ENCODE peak calls at places on chromosomes 11 and 22, in five cellular contexts. H, T, I, E and S are unnamed samples.

GRCh38 chr11:117856252-117856651 is 20.2 kb downstream of the FXYD6 start:
- DNase-seq in E (no peak), I (no peak), H (no peak), T (peak; percentile 11), S (no peak)

GRCh38 chr22:50600541-50600940 is at the start of gene MAPK8IP2:
- DNase-seq in I (peak; percentile 36), T (no peak), E (no peak), H (no peak), S (no peak)

GRCh38 chr11:118434553-118435232 is 1.6 kb upstream of the KMT2A start:
- DNase-seq in E (peak; percentile 77), I (no peak), T (no peak), H (peak; percentile 34), S (peak; percentile 51)

GRCh38 chr11:73982595-73982989 is at the start of gene UCP2:
- DNase-seq in E (peak; percentile 96), I (peak; percentile 48), H (peak; percentile 71), T (peak; percentile 91), S (no peak)

GRCh38 chr11:110161061-110161460 is 67.9 kb downstream of the ZC3H12C start:
- DNase-seq in E (no peak), I (no peak), T (no peak), H (no peak), S (no peak)

GRCh38 chr11:8258771-8259170 is 4.9 kb downstream of the LMO1 start:
- DNase-seq in H (no peak), E (no peak), I (no peak), T (peak; percentile 7), S (no peak)

GRCh38 chr22:25786165-25786564 is 44.2 kb downstream of the MYO18B start:
- DNase-seq in H (no peak), E (no peak), T (no peak), I (no peak), S (no peak)

GRCh38 chr11:19093976-19094375 is 23.0 kb upstream of the ZDHHC13 start:
- DNase-seq in H (no peak), E (no peak), I (peak; percentile 9), T (no peak), S (no peak)

GRCh38 chr11:125079878-125080530 is 16.9 kb downstream of the SLC37A2 start:
- DNase-seq in I (no peak), E (no peak), H (no peak), T (no peak), S (no peak)

GRCh38 chr11:35302388-35302787 is 117.0 kb downstream of the SLC1A2 start:
- DNase-seq in H (no peak), I (no peak), T (no peak), E (no peak), S (no peak)

GRCh38 chr11:127939000-127939399 is 648.4 kb downstream of the ETS1 start:
- DNase-seq in I (no peak), H (no peak), E (no peak), T (no peak), S (no peak)

GRCh38 chr11:117819096-117820040 is 5.2 kb downstream of the FXYD2 start:
- DNase-seq in E (peak; percentile 43), T (peak; percentile 66), I (no peak), H (no peak), S (no peak)

GRCh38 chr11:30254307-30255298 is 23.8 kb downstream of the FSHB start:
- DNase-seq in T (no peak), E (no peak), I (no peak), H (no peak), S (no peak)

GRCh38 chr11:81874627-81875026 is 859.0 kb downstream of the FAM181B start:
- DNase-seq in T (no peak), E (no peak), I (no peak), H (no peak), S (no peak)

GRCh38 chr11:68904458-68904847 is 762 bp downstream of the IGHMBP2 start:
- DNase-seq in I (no peak), E (peak; percentile 33), T (no peak), H (peak; percentile 11), S (peak; percentile 60)

GRCh38 chr11:2521681-2522630 is 77.1 kb downstream of the KCNQ1 start:
- DNase-seq in H (no peak), I (no peak), T (peak; percentile 17), E (no peak), S (peak; percentile 30)

GRCh38 chr11:71446942-71447688 is 1.1 kb downstream of the DHCR7 start:
- DNase-seq in H (no peak), I (no peak), T (no peak), E (peak; percentile 38), S (peak; percentile 76)

GRCh38 chr11:93733474-93733873 is 7.8 kb downstream of the TAF1D start:
- DNase-seq in I (no peak), H (no peak), E (no peak), T (no peak), S (no peak)

GRCh38 chr11:95924414-95924760 is 480 bp upstream of the MTMR2 start:
- DNase-seq in H (no peak), I (peak; percentile 31), E (no peak), T (no peak), S (no peak)

GRCh38 chr11:2760196-2760871 is 60.5 kb upstream of the KCNQ1OT1 start:
- DNase-seq in I (no peak), T (peak; percentile 23), E (no peak), H (no peak), S (no peak)

GRCh38 chr11:37171451-37171850 is 573.4 kb upstream of the RAG2 start:
- DNase-seq in E (no peak), T (no peak), I (no peak), H (no peak), S (no peak)

GRCh38 chr11:121467965-121468364 is 15.2 kb upstream of the SORL1-AS1 start:
- DNase-seq in I (no peak), H (peak; percentile 81), T (no peak), E (no peak), S (no peak)

GRCh38 chr11:84564180-84564866 is 1062.8 kb downstream of the DLG2 start:
- DNase-seq in I (peak; percentile 66), T (peak; percentile 27), E (no peak), H (no peak), S (peak; percentile 58)

GRCh38 chr11:129375731-129376657 is at the start of gene BARX2:
- DNase-seq in T (peak; percentile 82), I (peak; percentile 71), E (peak; percentile 37), H (no peak), S (no peak)

GRCh38 chr22:36192601-36193000 is 9.0 kb downstream of the APOL4 start:
- DNase-seq in I (no peak), T (no peak), E (no peak), H (no peak), S (no peak)

GRCh38 chr11:3840870-3841425 is at the start of gene RHOG:
- DNase-seq in T (peak; percentile 81), I (peak; percentile 76), E (peak; percentile 89), H (peak; percentile 93), S (peak; percentile 79)